ENCODE peak calls at places on chromosomes 16 and 17, in seven cellular contexts. D is H1, Y is SK-N-SH, R is HCT116, K is HepG2, F is GM12878, Z is K562. V is an unnamed sample.

GRCh38 chr17:64037180-64037579 is 16.7 kb upstream of the ICAM2 start:
- DNase-seq in F (no peak), Z (no peak), D (no peak), R (no peak), Y (no peak), K (no peak), V (no peak)

GRCh38 chr16:9090101-9090959 is 1.1 kb upstream of the HAPSTR1 start:
- DNase-seq in F (no peak), D (no peak), K (no peak), Z (peak), Y (peak), R (no peak), V (peak)

GRCh38 chr16:8848231-8848938 is 20.4 kb downstream of the CARHSP1 start:
- DNase-seq in F (no peak), D (no peak), Y (peak), R (no peak), Z (no peak), K (no peak), V (no peak)

GRCh38 chr17:20966869-20967268 is 75.9 kb downstream of the USP22 start:
- DNase-seq in K (no peak), Y (no peak), D (no peak), F (no peak), Z (no peak), R (no peak), V (no peak)

GRCh38 chr16:66856184-66856730 is 12.0 kb downstream of the CA7 start:
- DNase-seq in R (no peak), Y (no peak), D (no peak), Z (no peak), F (no peak), K (no peak), V (no peak)

GRCh38 chr17:48215583-48216139 is 108.1 kb downstream of the SNX11 start:
- DNase-seq in Z (peak), Y (peak), K (peak), F (no peak), R (peak), D (no peak), V (no peak)

GRCh38 chr16:8959921-8960787 is 3.6 kb downstream of the USP7 start:
- DNase-seq in F (no peak), D (no peak), Z (peak), Y (peak), R (no peak), K (peak), V (no peak)

GRCh38 chr17:59748591-59748990 is 41.1 kb downstream of the VMP1 start:
- DNase-seq in F (no peak), K (no peak), Z (no peak), R (no peak), D (no peak), Y (no peak), V (no peak)

GRCh38 chr17:75031972-75032895 is 14.5 kb downstream of the ATP5PD start:
- DNase-seq in R (peak), K (peak), Y (peak), F (no peak), D (no peak), Z (peak), V (peak)

GRCh38 chr17:29595107-29595942 is 2.4 kb downstream of the ANKRD13B start:
- DNase-seq in K (no peak), F (no peak), Y (no peak), Z (no peak), R (no peak), D (no peak), V (no peak)

GRCh38 chr17:17032131-17032692 is 10.0 kb upstream of the MPRIP start:
- DNase-seq in Z (peak), Y (peak), K (peak), F (no peak), D (no peak), R (no peak), V (no peak)

GRCh38 chr17:64148699-64149098 is 18.8 kb upstream of the ERN1 start:
- DNase-seq in F (no peak), K (no peak), R (no peak), D (no peak), Z (no peak), Y (peak), V (peak)

GRCh38 chr17:41907185-41907556 is 11.6 kb downstream of the ACLY start:
- DNase-seq in K (no peak), R (no peak), D (no peak), F (no peak), Y (no peak), Z (no peak), V (no peak)

GRCh38 chr16:4734730-4735575 is 616 bp downstream of the DNAAF8 start:
- DNase-seq in Z (peak), Y (peak), D (no peak), R (peak), K (peak), F (no peak), V (peak)

GRCh38 chr16:17134586-17134985 is 336.2 kb downstream of the XYLT1 start:
- DNase-seq in Z (no peak), Y (no peak), K (no peak), R (no peak), F (peak), D (no peak), V (no peak)

GRCh38 chr16:54203851-54204505 is 82.6 kb downstream of the IRX3 start:
- DNase-seq in K (peak), Z (no peak), D (no peak), F (no peak), R (no peak), Y (no peak), V (no peak)

GRCh38 chr17:63203652-63204051 is 237.6 kb downstream of the TANC2 start:
- DNase-seq in D (no peak), Y (no peak), F (no peak), R (no peak), Z (no peak), K (no peak), V (no peak)

GRCh38 chr16:85825326-85825725 is 25.8 kb downstream of the COX4I1 start:
- DNase-seq in D (no peak), Z (no peak), Y (no peak), K (no peak), F (no peak), R (no peak), V (no peak)

GRCh38 chr16:88772871-88773811 is 11.9 kb downstream of the PIEZO1 start:
- DNase-seq in Y (no peak), F (no peak), D (no peak), K (no peak), R (no peak), Z (peak), V (no peak)

GRCh38 chr17:44775838-44776621 is 17.2 kb downstream of the ADAM11 start:
- DNase-seq in K (peak), R (no peak), D (no peak), F (no peak), Y (peak), Z (peak), V (no peak)

GRCh38 chr16:35149550-35149949 is 1690.1 kb downstream of the TP53TG3F start:
- DNase-seq in F (no peak), Y (no peak), D (no peak), K (no peak), R (no peak), Z (no peak), V (no peak)

GRCh38 chr16:70463235-70463634 is 8.8 kb downstream of the FCSK start:
- DNase-seq in Y (no peak), D (no peak), Z (no peak), K (no peak), F (no peak), R (no peak), V (no peak)

GRCh38 chr17:56835259-56835575 is 1.3 kb downstream of the DGKE start:
- DNase-seq in F (no peak), Z (no peak), D (no peak), K (no peak), Y (no peak), R (no peak), V (no peak)

GRCh38 chr16:2088192-2088631 is 40.4 kb downstream of the TSC2 start:
- DNase-seq in K (no peak), Y (no peak), Z (no peak), D (no peak), R (no peak), F (no peak), V (no peak)

GRCh38 chr16:67025151-67025550 is 3.8 kb upstream of the CBFB start:
- DNase-seq in F (no peak), K (peak), D (no peak), Z (no peak), Y (no peak), R (no peak), V (no peak)

GRCh38 chr17:37389160-37389559 is 13.4 kb downstream of the C17orf78 start:
- DNase-seq in K (no peak), Y (no peak), D (no peak), Z (no peak), F (no peak), R (no peak), V (no peak)

GRCh38 chr17:59607817-59608403 is 11.8 kb upstream of the CLTC start:
- DNase-seq in D (no peak), R (no peak), Z (no peak), K (peak), F (no peak), Y (peak), V (peak)

GRCh38 chr17:80989586-80989913 is 2.1 kb upstream of the CHMP6 start:
- DNase-seq in R (no peak), D (no peak), K (peak), F (no peak), Y (peak), Z (no peak), V (no peak)
- TF ChIP-seq JUND in R (no peak), D (no peak), K (no peak), F (no peak), Y (no peak), Z (no peak), V (no peak)

GRCh38 chr17:69473801-69474170 is 59.3 kb downstream of the MAP2K6 start:
- DNase-seq in R (no peak), K (no peak), F (no peak), Z (no peak), Y (no peak), D (no peak), V (no peak)
- TF ChIP-seq JUND in R (no peak), K (no peak), F (no peak), Z (no peak), Y (no peak), D (no peak), V (no peak)

DNA sequence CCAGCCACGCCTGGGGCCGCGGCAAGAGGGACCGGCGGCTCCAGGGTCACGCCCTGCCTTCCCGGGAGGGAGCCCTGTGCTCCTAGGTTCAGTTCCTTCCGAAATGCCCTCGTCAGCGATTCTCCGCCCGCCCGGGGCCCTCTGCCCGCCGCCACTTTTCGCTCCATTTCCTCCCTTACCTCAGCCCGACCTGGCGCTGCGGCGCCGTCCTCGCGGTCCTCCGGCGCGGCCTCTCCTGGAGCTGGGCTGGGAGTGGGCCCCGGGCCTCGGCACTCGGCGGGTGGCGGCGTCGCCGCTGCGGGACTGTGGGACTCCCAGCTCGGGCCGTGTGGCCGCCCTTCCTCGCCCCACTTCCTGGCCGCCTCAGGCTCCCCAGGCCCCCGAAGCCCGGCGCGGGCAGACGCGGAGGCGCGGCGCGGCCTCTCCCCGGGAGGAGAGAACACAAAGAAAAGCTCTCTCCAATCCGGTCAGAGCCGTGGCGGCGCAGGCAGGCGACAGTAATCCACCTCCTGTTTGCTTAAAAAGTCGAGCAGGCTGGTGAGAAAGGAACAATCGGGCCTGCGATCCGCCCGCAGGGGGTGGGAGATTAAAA is 1.6 kb downstream of the BAHCC1 start:
- DNase-seq in R (no peak), Z (no peak), Y (peak), K (no peak), D (no peak), F (no peak), V (peak)
- TF ChIP-seq JUND in R (no peak), Z (no peak), Y (no peak), K (no peak), D (no peak), F (no peak), V (no peak)

GRCh38 chr16:77344306-77344705 is 90.5 kb downstream of the ADAMTS18 start:
- DNase-seq in K (no peak), D (no peak), R (no peak), F (no peak), Z (no peak), Y (no peak), V (no peak)
- TF ChIP-seq JUND in K (no peak), D (no peak), R (no peak), F (no peak), Z (no peak), Y (no peak), V (no peak)

GRCh38 chr16:89863741-89864391 is 9.5 kb upstream of the TCF25 start:
- DNase-seq in D (no peak), K (no peak), Z (no peak), Y (no peak), R (no peak), F (peak), V (no peak)
- TF ChIP-seq JUND in D (no peak), K (no peak), Z (no peak), Y (no peak), R (no peak), F (no peak), V (no peak)

GRCh38 chr17:40319651-40320550 is 10.9 kb downstream of the RARA start:
- DNase-seq in D (no peak), Y (peak), F (no peak), R (no peak), Z (no peak), K (no peak), V (no peak)
- TF ChIP-seq JUND in D (no peak), Y (no peak), F (no peak), R (no peak), Z (no peak), K (no peak), V (no peak)

GRCh38 chr16:68309798-68310197 is 948 bp downstream of the SLC7A6OS start:
- DNase-seq in Y (no peak), F (no peak), K (no peak), D (no peak), R (no peak), Z (no peak), V (no peak)
- TF ChIP-seq JUND in Y (no peak), F (no peak), K (no peak), D (no peak), R (no peak), Z (no peak), V (no peak)

V was measured in T47D.